ENCODE peak calls at places on chromosomes 2 and 18, in four cellular contexts. G is heart left ventricle, M is IMR-90, P is Peyer's patch. U is an unnamed sample. For H3K27me3, the result is how much of the 10 kb centered on the place peaks cover.

GRCh38 chr2:24509840-24510239 is 18.8 kb downstream of the NCOA1 start:
- DNase-seq in M (no peak), P (no peak), G (no peak), U (no peak)

GRCh38 chr2:70596293-70596692 is 42.7 kb upstream of the TGFA start:
- DNase-seq in G (no peak), M (no peak), P (no peak), U (no peak)

GRCh38 chr2:240229603-240230423 is 89.4 kb upstream of the OTOS start:
- DNase-seq in P (no peak), G (no peak), M (peak), U (no peak)

GRCh38 chr2:109164739-109165221 is 35.8 kb downstream of the SH3RF3 start:
- DNase-seq in G (no peak), P (no peak), M (peak), U (no peak)

GRCh38 chr2:109521751-109522374 is 91.9 kb downstream of the SEPTIN10 start:
- DNase-seq in G (no peak), M (no peak), P (peak), U (no peak)

GRCh38 chr18:49274188-49274714 is 186.2 kb downstream of the DYM start:
- DNase-seq in P (no peak), G (no peak), M (peak), U (no peak)

GRCh38 chr2:119059287-119059686 is 99.3 kb downstream of the C1QL2 start:
- DNase-seq in G (no peak), M (no peak), P (no peak), U (no peak)

GRCh38 chr2:169676357-169676756 is 17.8 kb downstream of the CFAP210 start:
- DNase-seq in P (no peak), G (no peak), M (no peak), U (no peak)

GRCh38 chr2:241545113-241545512 is 13.4 kb upstream of the BOK start:
- DNase-seq in P (no peak), M (peak), G (no peak), U (peak)

GRCh38 chr18:44464401-44465185 is 216.1 kb upstream of the SETBP1 start:
- DNase-seq in G (no peak), M (no peak), P (no peak), U (no peak)

GRCh38 chr2:148538375-148538774 is 106.2 kb upstream of the EPC2 start:
- DNase-seq in P (no peak), G (no peak), M (no peak), U (no peak)

GRCh38 chr2:109222825-109223471 is 93.9 kb downstream of the SH3RF3 start:
- DNase-seq in P (no peak), G (peak), M (no peak), U (no peak)

GRCh38 chr2:108407864-108408729 is 30.3 kb downstream of the SULT1C4 start:
- DNase-seq in P (no peak), M (peak), G (no peak), U (no peak)

GRCh38 chr18:78780719-78781600 is 198.7 kb upstream of the SALL3 start:
- DNase-seq in P (no peak), G (no peak), M (no peak), U (no peak)

GRCh38 chr2:224885295-224885694 is 157.0 kb downstream of the DOCK10 start:
- DNase-seq in G (no peak), M (peak), P (no peak), U (no peak)

GRCh38 chr2:154402138-154402714 is 296.3 kb upstream of the KCNJ3 start:
- DNase-seq in P (no peak), M (peak), G (no peak), U (peak)

GRCh38 chr2:238127165-238128060 is 11.1 kb upstream of the KLHL30 start:
- DNase-seq in G (peak), P (peak), M (peak), U (peak)

GRCh38 chr2:181626671-181627070 is 30.2 kb downstream of the CERKL start:
- DNase-seq in P (no peak), M (no peak), G (no peak), U (no peak)

GRCh38 chr2:191688934-191689695 is 11.2 kb downstream of the NABP1 start:
- DNase-seq in G (no peak), M (peak), P (no peak), U (no peak)
- H3K27ac ChIP-seq in G (no peak), M (peak), P (no peak), U (peak)

GRCh38 chr2:101995019-101995418 is 3.3 kb downstream of the IL1R2 start:
- DNase-seq in G (no peak), P (no peak), M (no peak), U (no peak)
- H3K27me3 ChIP-seq in G (under half), P (under half), M (half or more), U (under half)

GRCh38 chr2:199201539-199201938 is 256.2 kb downstream of the SATB2 start:
- DNase-seq in P (no peak), M (no peak), G (no peak), U (no peak)

GRCh38 chr2:199199797-199200196 is 257.9 kb downstream of the SATB2 start:
- DNase-seq in M (no peak), P (no peak), G (no peak), U (no peak)

GRCh38 chr2:199206536-199206935 is 251.2 kb downstream of the SATB2 start:
- DNase-seq in G (no peak), P (no peak), M (no peak), U (no peak)

GRCh38 chr2:199207011-199207410 is 250.7 kb downstream of the SATB2 start:
- DNase-seq in G (no peak), M (no peak), P (no peak), U (no peak)

DNA sequence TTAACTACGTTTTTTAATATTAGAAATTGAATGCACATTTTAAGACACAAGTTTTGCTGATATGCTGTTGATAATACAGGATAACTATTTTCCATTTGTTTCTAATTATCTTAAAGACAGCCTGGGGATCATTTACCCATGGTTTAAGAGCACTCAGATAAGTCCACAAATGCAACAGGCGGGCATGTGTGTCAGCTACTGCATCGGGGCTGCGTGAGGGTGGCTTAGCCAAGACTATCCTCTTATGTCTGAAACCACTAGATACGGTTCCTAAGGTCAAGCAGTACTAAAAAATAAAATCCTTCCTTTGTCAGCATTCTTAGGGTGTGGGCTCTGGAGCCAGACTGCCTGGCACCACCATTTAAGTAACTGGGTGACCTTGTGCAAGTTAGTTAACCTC is 254.8 kb downstream of the SATB2 start:
- DNase-seq in M (no peak), P (no peak), G (no peak), U (no peak)
- H3K27ac ChIP-seq in M (no peak), P (no peak), G (no peak), U (no peak)

DNA sequence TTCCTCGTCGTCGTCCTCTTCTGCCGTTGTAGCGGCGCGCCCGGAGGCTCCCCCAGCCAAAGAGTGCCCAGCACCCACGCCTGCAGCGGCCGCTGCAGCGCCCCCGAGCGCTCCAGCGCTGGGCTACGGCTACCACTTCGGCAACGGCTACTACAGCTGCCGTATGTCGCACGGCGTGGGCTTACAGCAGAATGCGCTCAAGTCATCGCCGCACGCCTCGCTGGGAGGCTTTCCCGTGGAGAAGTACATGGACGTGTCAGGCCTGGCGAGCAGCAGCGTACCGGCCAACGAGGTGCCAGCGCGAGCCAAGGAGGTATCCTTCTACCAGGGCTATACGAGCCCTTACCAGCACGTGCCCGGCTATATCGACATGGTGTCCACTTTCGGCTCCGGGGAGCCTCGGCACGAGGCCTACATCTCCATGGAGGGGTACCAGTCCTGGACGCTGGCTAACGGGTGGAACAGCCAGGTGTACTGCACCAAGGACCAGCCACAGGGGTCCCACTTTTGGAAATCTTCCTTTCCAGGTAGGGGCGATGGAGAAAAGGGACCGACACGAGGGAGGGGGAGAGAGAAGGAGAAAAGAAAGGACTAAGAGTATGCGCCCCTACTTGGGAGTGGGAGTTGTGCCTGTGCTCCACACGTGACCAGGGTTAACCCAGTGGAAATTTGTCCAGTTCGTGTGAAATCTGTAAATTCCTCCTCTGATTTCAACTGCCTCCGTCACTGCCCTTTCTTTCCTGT is 796 bp downstream of the HOXD13 start:
- DNase-seq in M (no peak), P (peak), G (no peak), U (no peak)
- H3K27me3 ChIP-seq in M (half or more), P (half or more), G (half or more), U (half or more)

GRCh38 chr18:23354625-23355024 is 98.5 kb upstream of the RIOK3 start:
- DNase-seq in M (peak), G (no peak), P (no peak), U (peak)
- H3K27ac ChIP-seq in M (peak), G (no peak), P (no peak), U (no peak)

GRCh38 chr2:10911291-10912075 is at the start of gene KCNF1:
- DNase-seq in M (peak), G (no peak), P (peak), U (no peak)

GRCh38 chr2:10910625-10911024 is 1.1 kb upstream of the KCNF1 start:
- DNase-seq in P (no peak), G (no peak), M (no peak), U (no peak)

GRCh38 chr2:10912796-10913445 is 1.2 kb downstream of the KCNF1 start:
- DNase-seq in P (peak), M (no peak), G (no peak), U (no peak)

GRCh38 chr2:10913501-10914271 is 2.0 kb downstream of the KCNF1 start:
- DNase-seq in G (no peak), M (no peak), P (peak), U (no peak)

GRCh38 chr2:10912076-10912731 is 470 bp downstream of the KCNF1 start:
- DNase-seq in M (no peak), P (peak), G (no peak), U (no peak)
- H3K27me3 ChIP-seq in M (under half), P (under half), G (under half), U (under half)

GRCh38 chr2:220228310-220229006 is 601.0 kb downstream of the SLC4A3 start:
- DNase-seq in G (no peak), P (no peak), M (peak), U (peak)
- H3K27ac ChIP-seq in G (no peak), P (no peak), M (peak), U (peak)

DNA sequence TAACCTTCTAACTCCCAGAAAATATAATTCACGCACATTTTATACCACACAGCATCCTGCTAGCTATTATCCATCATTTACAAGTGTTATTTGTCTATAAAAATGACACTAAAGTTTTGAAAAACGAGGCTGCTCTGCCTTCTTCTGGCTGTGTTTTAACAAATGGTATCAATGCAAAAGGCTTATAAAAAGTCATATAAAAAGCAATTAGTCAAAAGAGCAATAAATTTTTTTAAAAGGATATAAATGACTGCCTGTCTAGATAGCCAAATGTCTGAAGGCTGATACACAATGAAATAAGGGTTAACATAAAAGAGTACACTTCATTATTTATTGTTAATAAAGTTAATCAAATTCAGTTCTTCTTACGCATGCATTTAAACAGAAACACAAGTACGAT is 77.4 kb downstream of the AFF3 start:
- DNase-seq in G (no peak), M (no peak), P (no peak), U (no peak)
- H3K27me3 ChIP-seq in G (under half), M (under half), P (under half), U (under half)

GRCh38 chr18:23826850-23827620 is 137.8 kb downstream of the LAMA3 start:
- DNase-seq in M (no peak), P (no peak), G (no peak), U (no peak)
- H3K27ac ChIP-seq in M (no peak), P (no peak), G (peak), U (no peak)